ENCODE peak calls at places on chromosome 5, in four cellular contexts. A, O, H and Q are unnamed samples.

GRCh38 chr5:61162832-61163567 is 732 bp upstream of the SMIM15 start:
- DNase-seq in H (no peak), O (no peak), A (no peak), Q (peak; percentile 23)

GRCh38 chr5:138951091-138951985 is 76.2 kb upstream of the LRRTM2 start:
- DNase-seq in A (peak; percentile 51), H (no peak), O (no peak), Q (no peak)

GRCh38 chr5:177447066-177447610 is 524 bp downstream of the PRR7 start:
- DNase-seq in A (no peak), O (no peak), H (no peak), Q (peak; percentile 65)

GRCh38 chr5:134534058-134534725 is 8.7 kb downstream of the JADE2 start:
- DNase-seq in A (no peak), O (no peak), H (no peak), Q (no peak)

GRCh38 chr5:11719888-11720481 is 184.3 kb downstream of the CTNND2 start:
- DNase-seq in H (no peak), O (no peak), A (no peak), Q (peak; percentile 25)

GRCh38 chr5:135322744-135323143 is 76.3 kb downstream of the MACROH2A1 start:
- DNase-seq in H (no peak), A (no peak), O (no peak), Q (no peak)

GRCh38 chr5:63911871-63912270 is 50.4 kb downstream of the HTR1A start:
- DNase-seq in H (no peak), O (no peak), A (no peak), Q (no peak)

GRCh38 chr5:150489358-150490295 is 18.3 kb upstream of the NDST1 start:
- DNase-seq in O (no peak), H (no peak), A (peak; percentile 62), Q (peak; percentile 60)

GRCh38 chr5:150017606-150018005 is 17.1 kb downstream of the HMGXB3 start:
- DNase-seq in A (no peak), O (no peak), H (no peak), Q (no peak)

GRCh38 chr5:98631311-98632054 is 142.0 kb upstream of the RGMB start:
- DNase-seq in O (no peak), A (no peak), H (no peak), Q (no peak)

GRCh38 chr5:128539038-128539429 is 989 bp upstream of the FBN2 start:
- DNase-seq in A (no peak), O (no peak), H (no peak), Q (no peak)

GRCh38 chr5:60810438-60811085 is 33.5 kb downstream of the ELOVL7 start:
- DNase-seq in O (no peak), H (no peak), A (no peak), Q (no peak)

GRCh38 chr5:3177338-3177737 is 418.3 kb upstream of the IRX1 start:
- DNase-seq in A (no peak), H (no peak), O (peak; percentile 66), Q (no peak)

GRCh38 chr5:6454628-6455053 is 6.0 kb downstream of the UBE2QL1 start:
- DNase-seq in A (no peak), H (peak; percentile 64), O (no peak), Q (no peak)

GRCh38 chr5:100615362-100615761 is 80.2 kb downstream of the FAM174A start:
- DNase-seq in H (no peak), A (no peak), O (no peak), Q (no peak)

GRCh38 chr5:149133795-149134777 is 7.2 kb upstream of the ABLIM3 start:
- DNase-seq in H (no peak), A (no peak), O (peak; percentile 91), Q (no peak)

GRCh38 chr5:123916331-123917121 is 404.5 kb downstream of the CSNK1G3 start:
- DNase-seq in H (no peak), O (no peak), A (no peak), Q (no peak)

GRCh38 chr5:1312206-1312605 is 17.3 kb upstream of the TERT start:
- DNase-seq in A (peak; percentile 35), H (peak; percentile 70), O (no peak), Q (no peak)

GRCh38 chr5:138778234-138778633 is 25.0 kb downstream of the CTNNA1 start:
- DNase-seq in H (no peak), A (no peak), O (no peak), Q (no peak)

GRCh38 chr5:138722518-138722917 is 30.7 kb upstream of the CTNNA1 start:
- DNase-seq in O (no peak), H (no peak), A (no peak), Q (no peak)

GRCh38 chr5:57576317-57576716 is 93.7 kb upstream of the ACTBL2 start:
- DNase-seq in O (no peak), A (no peak), H (no peak), Q (no peak)

GRCh38 chr5:14806452-14806851 is 65.1 kb downstream of the ANKH start:
- DNase-seq in A (peak; percentile 72), O (no peak), H (no peak), Q (no peak)

DNA sequence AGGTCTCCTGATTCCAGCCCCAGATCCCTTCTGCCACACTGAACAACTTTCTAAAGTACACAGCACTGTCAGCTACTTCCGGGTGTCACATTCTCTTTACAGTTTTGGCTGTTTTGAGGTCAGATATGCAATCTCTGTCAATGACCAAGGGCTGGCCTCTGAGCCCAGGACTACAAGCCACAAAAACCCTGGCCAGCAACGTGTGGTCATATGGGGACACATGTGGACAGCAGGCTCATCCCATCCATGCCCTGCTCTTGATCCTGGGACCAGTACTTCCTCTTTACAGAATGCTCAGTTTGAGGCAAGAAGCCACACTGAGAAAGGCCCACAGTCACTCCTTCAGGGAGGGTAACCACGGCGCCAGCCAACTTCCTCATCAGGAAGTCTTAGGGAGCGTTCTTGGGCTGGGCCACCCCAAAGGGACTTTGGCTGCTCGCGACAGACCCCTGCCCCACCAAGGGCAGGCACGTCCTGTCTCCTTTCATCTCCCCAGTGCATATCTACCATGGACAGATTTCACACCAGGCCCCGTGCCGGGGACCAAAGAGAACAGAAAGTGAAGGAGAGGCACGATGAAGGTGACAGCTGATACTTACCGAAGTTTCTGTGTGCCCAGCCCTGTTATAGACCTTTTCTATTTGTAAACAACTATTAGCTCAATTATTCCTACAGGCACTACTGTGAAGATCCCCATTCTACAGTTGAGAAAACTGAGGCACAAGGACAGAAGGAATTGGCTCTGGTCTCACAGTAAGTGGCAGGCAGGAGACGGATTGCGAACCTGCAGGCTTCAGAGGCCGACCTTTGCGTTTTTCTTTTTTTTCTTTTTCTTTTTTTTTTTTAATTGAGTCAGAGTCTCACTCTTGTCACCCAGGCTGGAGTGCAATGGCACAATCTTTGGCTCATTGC is 37.3 kb downstream of the STK10 start:
- DNase-seq in A (peak; percentile 79), H (no peak), O (no peak), Q (peak; percentile 52)
- H3K4me3 ChIP-seq in A (no peak overlapping the region), H (no peak overlapping the region), O (no peak overlapping the region), Q (no peak overlapping the region)

GRCh38 chr5:68252678-68253520 is 37.3 kb downstream of the PIK3R1 start:
- DNase-seq in O (no peak), A (peak; percentile 82), H (no peak), Q (peak; percentile 60)
- TF ChIP-seq POLR2AphosphoS5 in O (no peak), A (peak; percentile 35), H (no peak), Q (no peak)

DNA sequence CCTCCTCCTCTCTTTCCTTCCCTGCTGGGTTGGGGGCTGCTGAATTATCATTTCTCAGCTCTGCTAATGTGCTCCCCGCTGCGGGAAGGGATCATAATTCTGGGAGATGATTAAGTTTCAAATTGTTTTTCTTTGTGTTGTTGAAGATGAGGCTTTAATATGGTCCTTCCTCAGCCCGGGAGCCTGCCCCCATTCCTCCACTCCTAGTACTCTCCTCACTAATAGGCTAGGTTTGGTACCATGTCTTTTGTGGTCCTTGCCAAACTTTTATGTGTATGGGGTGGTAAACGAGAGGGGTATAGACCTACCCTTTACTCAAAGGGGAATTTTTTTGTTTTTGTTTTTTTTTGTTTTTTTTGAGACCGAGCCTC is 5.7 kb upstream of the PCDH1 start:
- DNase-seq in O (no peak), A (no peak), H (no peak), Q (no peak)
- H3K4me3 ChIP-seq in O (no peak overlapping the region), A (no peak overlapping the region), H (no peak overlapping the region), Q (no peak overlapping the region)

GRCh38 chr5:78215972-78216371 is 78.5 kb downstream of the AP3B1 start:
- DNase-seq in O (no peak), H (no peak), A (no peak), Q (no peak)
- TF ChIP-seq POLR2AphosphoS5 in O (no peak), H (no peak), A (no peak), Q (no peak)

GRCh38 chr5:132272341-132273210 is 15.1 kb downstream of the PDLIM4 start:
- DNase-seq in O (no peak), A (peak; percentile 79), H (peak; percentile 86), Q (peak; percentile 73)
- H3K4me3 ChIP-seq in O (no peak overlapping the region), A (no peak overlapping the region), H (no peak overlapping the region), Q (no peak overlapping the region)